ENCODE peak calls at places on chromosomes 3 and 15, in eight cellular contexts. M is psoas muscle, K is neural crest cell, B is foreskin fibroblast, X is tibial artery, D is heart left ventricle, F is cardiac muscle cell, O is brain microvascular endothelial cell. V is an unnamed sample.

GRCh38 chr15:86203462-86203861 is 123.8 kb downstream of the AGBL1 start:
- DNase-seq in M (no peak), X (no peak), D (no peak), O (no peak), B (no peak), F (no peak), K (no peak), V (no peak)

GRCh38 chr3:121152573-121152972 is 244.6 kb downstream of the STXBP5L start:
- DNase-seq in K (no peak), X (no peak), M (no peak), F (no peak), B (no peak), D (no peak), O (no peak), V (no peak)

GRCh38 chr3:14605070-14605469 is 46.5 kb upstream of the CCDC174 start:
- DNase-seq in X (no peak), B (no peak), K (no peak), D (no peak), M (no peak), O (no peak), F (no peak), V (no peak)

GRCh38 chr3:36591959-36592358 is 172.4 kb downstream of the DCLK3 start:
- DNase-seq in B (peak; percentile 2), O (peak; percentile 28), D (no peak), X (no peak), K (no peak), M (no peak), F (no peak), V (no peak)

GRCh38 chr3:188721990-188722389 is 449.8 kb upstream of the TPRG1 start:
- DNase-seq in B (no peak), D (no peak), X (no peak), F (no peak), O (no peak), M (no peak), K (no peak), V (no peak)

GRCh38 chr3:134754768-134755559 is 40.1 kb upstream of the EPHB1 start:
- DNase-seq in D (peak; percentile 45), M (peak; percentile 72), K (peak; percentile 45), F (peak; percentile 36), X (no peak), O (peak; percentile 47), B (peak; percentile 19), V (no peak)

GRCh38 chr3:35383719-35384555 is 255.4 kb upstream of the ARPP21 start:
- DNase-seq in F (no peak), B (no peak), O (peak; percentile 52), X (no peak), D (no peak), M (no peak), K (no peak), V (no peak)

GRCh38 chr15:65771870-65772269 is 20.2 kb downstream of the DENND4A start:
- DNase-seq in M (no peak), X (no peak), B (no peak), K (no peak), D (no peak), O (no peak), F (no peak), V (no peak)

GRCh38 chr15:83323296-83323711 is 38.8 kb upstream of the BNC1 start:
- DNase-seq in M (no peak), K (no peak), F (no peak), O (peak; percentile 95), B (peak; percentile 94), D (no peak), X (no peak), V (no peak)

GRCh38 chr3:184737063-184737462 is 25.2 kb upstream of the MAGEF1 start:
- DNase-seq in M (no peak), K (no peak), F (no peak), D (no peak), O (no peak), B (no peak), X (no peak), V (peak; percentile 22)

GRCh38 chr3:172089250-172089649 is 49.9 kb downstream of the FNDC3B start:
- DNase-seq in K (no peak), X (no peak), F (no peak), M (no peak), B (peak; percentile 39), O (no peak), D (no peak), V (no peak)

GRCh38 chr15:101406014-101406413 is 83.5 kb downstream of the PCSK6 start:
- DNase-seq in K (peak; percentile 22), O (no peak), X (no peak), M (no peak), B (no peak), F (no peak), D (no peak), V (peak; percentile 38)

GRCh38 chr3:98705694-98706093 is 57.4 kb upstream of the ST3GAL6 start:
- DNase-seq in X (no peak), D (no peak), B (no peak), K (no peak), M (no peak), O (peak; percentile 36), F (no peak), V (no peak)

GRCh38 chr3:116199063-116199462 is 246.2 kb downstream of the LSAMP start:
- DNase-seq in F (no peak), O (no peak), D (no peak), B (no peak), M (no peak), X (no peak), K (no peak), V (no peak)

GRCh38 chr3:30750967-30751366 is 143.5 kb downstream of the GADL1 start:
- DNase-seq in O (no peak), B (no peak), M (no peak), D (no peak), F (no peak), X (no peak), K (no peak), V (no peak)

GRCh38 chr3:188037116-188037718 is 116.7 kb upstream of the LPP start:
- DNase-seq in B (no peak), K (no peak), O (no peak), F (peak; percentile 61), M (no peak), X (no peak), D (peak; percentile 36), V (no peak)

GRCh38 chr3:152097120-152097519 is 171.6 kb upstream of the MBNL1 start:
- DNase-seq in B (no peak), X (no peak), O (no peak), D (no peak), K (no peak), M (no peak), F (no peak), V (no peak)

GRCh38 chr3:116291141-116291540 is 154.1 kb downstream of the LSAMP start:
- DNase-seq in O (no peak), M (no peak), X (no peak), F (no peak), D (no peak), B (no peak), K (no peak), V (no peak)

GRCh38 chr3:10972359-10972758 is 20.2 kb upstream of the SLC6A1 start:
- DNase-seq in M (no peak), F (no peak), D (no peak), O (no peak), X (no peak), B (no peak), K (no peak), V (no peak)

GRCh38 chr3:177538064-177538742 is 340.9 kb upstream of the TBL1XR1 start:
- DNase-seq in D (peak; percentile 62), O (peak; percentile 52), B (peak; percentile 88), F (no peak), K (no peak), M (peak; percentile 57), X (peak; percentile 44), V (no peak)

GRCh38 chr3:170992854-170993253 is 33.7 kb downstream of the SLC2A2 start:
- DNase-seq in M (no peak), O (no peak), D (no peak), K (no peak), B (peak; percentile 14), F (no peak), X (no peak), V (no peak)

GRCh38 chr3:5301671-5302297 is 114.3 kb downstream of the EDEM1 start:
- DNase-seq in F (peak; percentile 43), X (no peak), D (peak; percentile 37), B (no peak), K (no peak), O (no peak), M (no peak), V (no peak)

GRCh38 chr3:71580636-71581215 is 2.8 kb downstream of the FOXP1 start:
- DNase-seq in B (no peak), M (no peak), X (no peak), K (no peak), D (no peak), O (no peak), F (peak; percentile 19), V (no peak)

GRCh38 chr15:68352401-68353062 is 75.0 kb downstream of the FEM1B start:
- DNase-seq in X (peak; percentile 90), B (peak; percentile 96), K (no peak), O (peak; percentile 96), M (peak; percentile 60), D (peak; percentile 55), F (no peak), V (no peak)

GRCh38 chr3:158456114-158456513 is 114.9 kb upstream of the MLF1 start:
- DNase-seq in F (no peak), K (no peak), B (no peak), O (no peak), M (no peak), X (no peak), D (no peak), V (no peak)

GRCh38 chr15:64749999-64750657 is 25.3 kb downstream of the RBPMS2 start:
- DNase-seq in M (no peak), F (peak; percentile 59), B (peak; percentile 11), X (peak; percentile 40), K (no peak), O (peak; percentile 14), D (peak; percentile 75), V (no peak)
- TF ChIP-seq CTCF in M (no peak), F (no peak), B (no peak), X (no peak), K (no peak), O (peak; percentile 38), D (no peak), V (no peak)

GRCh38 chr15:47988564-47988963 is 132.2 kb upstream of the SLC24A5 start:
- DNase-seq in K (no peak), X (no peak), B (no peak), O (no peak), D (no peak), F (no peak), M (no peak), V (no peak)
- TF ChIP-seq CTCF in K (no peak), X (no peak), B (no peak), O (no peak), D (no peak), F (no peak), M (no peak), V (no peak)

DNA sequence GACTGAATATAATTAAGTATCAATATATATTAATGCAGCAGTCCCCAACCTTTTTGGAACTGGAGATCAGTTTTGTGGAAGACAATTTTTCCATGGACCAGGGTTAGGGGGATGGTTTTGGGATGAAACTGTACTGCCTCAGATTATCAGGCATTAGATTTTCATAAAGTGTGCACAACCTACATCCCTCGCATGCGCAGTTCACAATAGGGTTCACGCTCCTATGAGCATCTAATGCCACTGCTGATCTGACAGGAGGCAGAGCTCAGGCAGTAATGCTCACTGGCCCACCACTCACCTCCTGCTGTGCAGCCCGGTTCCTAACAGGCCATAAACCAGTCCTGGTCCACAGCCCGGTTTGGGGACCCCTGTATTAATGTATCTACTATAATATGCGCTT is 95.6 kb downstream of the ULK4 start:
- DNase-seq in K (no peak), B (no peak), F (no peak), D (no peak), O (no peak), X (no peak), M (no peak), V (no peak)
- TF ChIP-seq CTCF in K (no peak), B (no peak), F (no peak), D (no peak), O (no peak), X (no peak), M (no peak), V (no peak)

GRCh38 chr3:63931290-63931689 is 19.1 kb upstream of the SCAANT1 start:
- DNase-seq in O (no peak), X (no peak), F (no peak), B (no peak), K (no peak), D (no peak), M (no peak), V (no peak)
- TF ChIP-seq CTCF in O (peak; percentile 11), X (no peak), F (no peak), B (no peak), K (no peak), D (no peak), M (no peak), V (no peak)